ENCODE peak calls at places on chromosome 22, in four cellular contexts. Y is H1, V is GM12878, I is HepG2. Q is an unnamed sample.

GRCh38 chr22:36327922-36328551 is 59.7 kb downstream of the MYH9 start:
- DNase-seq in Y (no peak), V (no peak), I (no peak), Q (no peak)

GRCh38 chr22:23531966-23532735 is 47.9 kb downstream of the IGLL1 start:
- DNase-seq in Y (no peak), V (no peak), I (no peak), Q (no peak)

GRCh38 chr22:17742528-17742902 is 31.8 kb downstream of the BID start:
- DNase-seq in Y (peak; percentile 80), V (no peak), I (peak; percentile 63), Q (peak; percentile 72)

GRCh38 chr22:16955081-16955480 is 52.9 kb downstream of the GAB4 start:
- DNase-seq in Y (no peak), V (no peak), I (no peak), Q (no peak)

GRCh38 chr22:44669725-44670027 is 32.3 kb upstream of the PRR5 start:
- DNase-seq in Y (no peak), V (no peak), I (no peak), Q (no peak)

GRCh38 chr22:39994566-39995345 is at the start of gene FAM83F:
- DNase-seq in Y (no peak), V (no peak), I (no peak), Q (no peak)

GRCh38 chr22:26182723-26183122 is 13.5 kb downstream of the SEZ6L start:
- DNase-seq in Y (no peak), V (no peak), I (no peak), Q (no peak)

GRCh38 chr22:36253523-36254490 is 874 bp downstream of the APOL1 start:
- DNase-seq in Y (no peak), V (no peak), I (no peak), Q (no peak)

GRCh38 chr22:22865311-22866072 is 22.1 kb upstream of the IGLL5 start:
- DNase-seq in Y (no peak), V (no peak), I (no peak), Q (no peak)

GRCh38 chr22:38295863-38296262 is 21.4 kb downstream of the CSNK1E start:
- DNase-seq in Y (no peak), V (no peak), I (no peak), Q (no peak)
- H3K36me3 ChIP-seq in Y (peaks cover 90% of the 10 kb centered on the region), V (peaks cover 26% of the 10 kb centered on the region), I (peaks cover 71% of the 10 kb centered on the region), Q (peaks cover 95% of the 10 kb centered on the region)

GRCh38 chr22:28246392-28246791 is 327.3 kb upstream of the PITPNB start:
- DNase-seq in Y (no peak), V (no peak), I (no peak), Q (no peak)
- TF ChIP-seq SUZ12 in Y (no peak), V (no peak), I (no peak), Q (no peak)

GRCh38 chr22:46357711-46358505 is 22.4 kb downstream of the TRMU start:
- DNase-seq in Y (no peak), V (no peak), I (no peak), Q (no peak)

GRCh38 chr22:46357186-46357500 is 21.6 kb downstream of the TRMU start:
- DNase-seq in Y (no peak), V (no peak), I (no peak), Q (no peak)

GRCh38 chr22:46355996-46356471 is 20.5 kb downstream of the TRMU start:
- DNase-seq in Y (no peak), V (no peak), I (no peak), Q (no peak)

GRCh38 chr22:46355369-46355995 is 20.0 kb downstream of the TRMU start:
- DNase-seq in Y (no peak), V (no peak), I (peak; percentile 37), Q (peak; percentile 54)

GRCh38 chr22:46356496-46357185 is 21.1 kb downstream of the TRMU start:
- DNase-seq in Y (no peak), V (no peak), I (no peak), Q (no peak)
- H3K36me3 ChIP-seq in Y (peaks cover 30% of the 10 kb centered on the region), V (peaks cover 9% of the 10 kb centered on the region), I (peaks cover 50% of the 10 kb centered on the region), Q (peaks cover 86% of the 10 kb centered on the region)

DNA sequence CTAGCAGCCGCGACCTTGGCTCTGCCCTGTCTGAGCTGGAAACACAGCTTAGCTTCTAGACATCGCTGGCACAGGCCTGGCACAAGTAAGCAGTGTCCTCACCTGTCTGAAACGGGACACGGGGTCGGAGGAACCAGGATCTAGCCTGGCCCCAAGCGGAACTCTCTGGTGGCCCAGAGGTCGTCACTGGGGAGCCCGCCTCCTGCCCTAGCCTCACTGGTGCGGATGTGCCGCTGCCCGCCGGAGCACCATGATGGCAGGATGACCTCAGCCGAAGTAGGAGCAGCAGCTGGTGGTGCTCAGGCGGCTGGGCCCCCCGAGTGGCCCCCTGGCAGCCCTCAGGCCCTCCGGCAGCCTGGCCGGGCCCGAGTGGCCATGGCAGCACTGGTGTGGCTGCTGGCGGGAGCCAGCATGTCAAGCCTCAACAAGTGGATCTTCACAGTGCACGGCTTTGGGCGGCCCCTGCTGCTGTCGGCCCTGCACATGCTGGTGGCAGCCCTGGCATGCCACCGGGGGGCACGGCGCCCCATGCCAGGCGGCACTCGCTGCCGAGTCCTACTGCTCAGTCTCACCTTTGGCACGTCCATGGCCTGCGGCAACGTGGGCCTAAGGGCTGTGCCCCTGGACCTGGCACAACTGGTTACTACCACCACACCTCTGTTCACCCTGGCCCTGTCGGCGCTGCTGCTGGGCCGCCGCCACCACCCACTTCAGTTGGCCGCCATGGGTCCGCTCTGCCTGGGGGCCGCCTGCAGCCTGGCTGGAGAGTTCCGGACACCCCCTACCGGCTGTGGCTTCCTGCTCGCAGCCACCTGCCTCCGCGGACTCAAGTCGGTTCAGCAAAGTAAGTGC is 871 bp downstream of the SLC35E4 start:
- DNase-seq in Y (no peak), V (no peak), I (no peak), Q (no peak)
- TF ChIP-seq SUZ12 in Y (no peak), V (no peak), I (no peak), Q (no peak)

Q was measured in NT2/D1.